ENCODE peak calls at places on chromosomes 3 and 15, in eight cellular contexts. K is Panc1; I is AG04450; C is caudate nucleus; U is Right ventricle myocardium superior; Q is stimulated activated CD8-positive, alpha-beta memory T cell treated with anti-CD3 and anti-CD28 coated beads, Interleukin-4, amount 100 ng/mL, for 24 hours; W is activated T-helper 1 cell treated with anti-CD3 and anti-CD28 coated beads, Interleukin-12 subunit alpha, Interleukin-12 subunit beta, Interleukin-2, Interleukin-4 antibody, amounts not matched to agents 30 ng/mL and 10 ng/mL and 1 ng/mL, durations not matched to agents 14 hours and 24 hours and 36 hours; F is activated naive CD8-positive, alpha-beta T cell treated with anti-CD3 and anti-CD28 coated beads, Interleukin-2, amount 50 U/mL, for 24 hours. Z is an unnamed sample.

GRCh38 chr3:64995857-64996564 is 308.2 kb upstream of the ADAMTS9 start:
- DNase-seq in U (no peak), I (no peak), F (no peak), W (no peak), Q (no peak), K (no peak), C (no peak), Z (no peak)

GRCh38 chr15:80550219-80550909 is 144.7 kb upstream of the ABHD17C start:
- DNase-seq in Q (no peak), U (no peak), F (no peak), K (no peak), W (no peak), I (peak), C (no peak), Z (no peak)

GRCh38 chr3:9721015-9721697 is 10.4 kb upstream of the BRPF1 start:
- DNase-seq in Q (no peak), W (no peak), U (no peak), C (no peak), I (no peak), K (no peak), F (no peak), Z (no peak)

GRCh38 chr3:47802734-47803477 is at the start of gene DHX30:
- DNase-seq in C (peak), F (peak), U (peak), Q (peak), K (no peak), I (no peak), W (peak), Z (peak)

GRCh38 chr15:90873998-90874605 is 5.7 kb downstream of the FURIN start:
- DNase-seq in I (no peak), K (no peak), C (no peak), F (no peak), W (no peak), U (no peak), Q (no peak), Z (no peak)

GRCh38 chr3:27714692-27715453 is 7.2 kb downstream of the EOMES start:
- DNase-seq in I (no peak), K (no peak), C (no peak), Q (no peak), W (no peak), F (peak), U (no peak), Z (no peak)

GRCh38 chr3:112247900-112248299 is 46.1 kb downstream of the SLC9C1 start:
- DNase-seq in C (no peak), W (no peak), U (no peak), I (no peak), Q (no peak), K (no peak), F (no peak), Z (no peak)

GRCh38 chr3:62621171-62621570 is 247.8 kb upstream of the FEZF2 start:
- DNase-seq in I (no peak), K (no peak), Q (no peak), C (no peak), W (no peak), F (no peak), U (no peak), Z (no peak)

GRCh38 chr15:45200799-45201556 is 13.2 kb upstream of the SHF start:
- DNase-seq in K (peak), U (peak), C (peak), Q (peak), W (peak), I (peak), F (peak), Z (peak)

GRCh38 chr3:182501861-182502260 is 291.4 kb upstream of the ATP11B start:
- DNase-seq in Q (no peak), U (no peak), I (no peak), F (no peak), W (no peak), K (no peak), C (no peak), Z (no peak)

GRCh38 chr3:64207289-64208086 is 17.8 kb downstream of the PRICKLE2 start:
- DNase-seq in Q (no peak), W (no peak), U (peak), I (no peak), C (no peak), K (no peak), F (no peak), Z (no peak)

GRCh38 chr3:127718916-127719290 is 46.2 kb downstream of the ABTB1 start:
- DNase-seq in F (no peak), C (no peak), U (no peak), I (no peak), W (no peak), Q (no peak), K (no peak), Z (no peak)

GRCh38 chr15:45023659-45024320 is 795 bp downstream of the SORD start:
- DNase-seq in Q (no peak), F (no peak), W (no peak), K (no peak), I (no peak), C (no peak), U (no peak), Z (no peak)

GRCh38 chr3:188349276-188349962 is 195.5 kb downstream of the LPP start:
- DNase-seq in F (no peak), I (no peak), W (no peak), Q (no peak), K (no peak), U (no peak), C (no peak), Z (peak)

GRCh38 chr3:97910931-97911351 is 61.3 kb downstream of the RIOX2 start:
- DNase-seq in U (peak), I (no peak), Q (no peak), W (peak), C (no peak), F (no peak), K (no peak), Z (no peak)

GRCh38 chr3:184158394-184158793 is 3.2 kb downstream of the DVL3 start:
- DNase-seq in I (no peak), U (no peak), K (no peak), C (no peak), F (no peak), Q (no peak), W (no peak), Z (no peak)

GRCh38 chr3:140358696-140359095 is 319.2 kb upstream of the TRIM42 start:
- DNase-seq in W (no peak), K (no peak), U (no peak), Q (no peak), F (no peak), I (no peak), C (no peak), Z (no peak)

GRCh38 chr3:71228156-71228885 is 355.2 kb downstream of the FOXP1 start:
- DNase-seq in I (no peak), W (no peak), Q (no peak), C (no peak), F (no peak), U (no peak), K (no peak), Z (no peak)

GRCh38 chr3:165617134-165617533 is 220.1 kb downstream of the BCHE start:
- DNase-seq in K (no peak), W (no peak), F (no peak), I (no peak), Q (no peak), C (no peak), U (no peak), Z (no peak)

GRCh38 chr15:23372284-23372683 is 17.7 kb downstream of the GOLGA8S start:
- DNase-seq in Q (no peak), F (no peak), K (no peak), I (no peak), U (no peak), W (no peak), C (no peak), Z (no peak)

GRCh38 chr15:63372018-63372705 is 9.5 kb downstream of the CA12 start:
- DNase-seq in I (peak), C (peak), K (no peak), U (peak), F (no peak), W (no peak), Q (no peak), Z (no peak)

GRCh38 chr3:11995061-11995460 is 9.1 kb upstream of the SYN2 start:
- DNase-seq in I (no peak), K (no peak), U (no peak), Q (no peak), C (no peak), F (no peak), W (no peak), Z (peak)

GRCh38 chr3:38634133-38634532 is 15.4 kb downstream of the SCN5A start:
- DNase-seq in U (no peak), K (no peak), Q (no peak), C (no peak), F (no peak), W (no peak), I (no peak), Z (no peak)

GRCh38 chr3:14429689-14430452 is 27.5 kb downstream of the SLC6A6 start:
- DNase-seq in F (no peak), W (no peak), U (no peak), I (no peak), K (no peak), Q (no peak), C (no peak), Z (no peak)

GRCh38 chr3:12155833-12156232 is 2.9 kb downstream of the TIMP4 start:
- DNase-seq in K (no peak), U (no peak), I (no peak), W (no peak), F (no peak), C (no peak), Q (no peak), Z (no peak)

GRCh38 chr3:98012974-98013373 is 22.1 kb downstream of the GABRR3 start:
- DNase-seq in Q (no peak), C (no peak), F (no peak), U (no peak), I (no peak), K (no peak), W (no peak), Z (no peak)

GRCh38 chr3:157115069-157116006 is 44.6 kb downstream of the CCNL1 start:
- DNase-seq in I (no peak), Q (no peak), K (no peak), W (no peak), F (no peak), U (no peak), C (no peak), Z (no peak)

GRCh38 chr3:43512749-43513404 is 108.9 kb downstream of the ANO10 start:
- DNase-seq in C (no peak), K (no peak), Q (no peak), F (no peak), W (no peak), I (no peak), U (no peak), Z (no peak)

GRCh38 chr15:101017041-101017754 is 98.0 kb downstream of the LRRK1 start:
- DNase-seq in F (no peak), W (no peak), K (no peak), U (no peak), I (no peak), C (no peak), Q (no peak), Z (no peak)

GRCh38 chr3:158470944-158471638 is 99.9 kb upstream of the MLF1 start:
- DNase-seq in K (no peak), I (peak), U (no peak), C (no peak), W (no peak), Q (no peak), F (no peak), Z (no peak)

GRCh38 chr15:74395319-74396145 is 28.1 kb upstream of the CYP11A1 start:
- DNase-seq in W (no peak), K (no peak), U (no peak), Q (no peak), I (no peak), F (peak), C (no peak), Z (no peak)

GRCh38 chr15:90834626-90835025 is 33.8 kb upstream of the FURIN start:
- DNase-seq in F (no peak), K (no peak), U (no peak), W (no peak), C (no peak), I (no peak), Q (no peak), Z (no peak)

GRCh38 chr15:75606711-75607684 is 18.5 kb downstream of the SNUPN start:
- DNase-seq in U (no peak), K (no peak), C (no peak), I (no peak), W (peak), Q (no peak), F (no peak), Z (no peak)

GRCh38 chr15:92074646-92075045 is 221.1 kb downstream of the SLCO3A1 start:
- DNase-seq in C (no peak), I (no peak), F (no peak), K (no peak), W (no peak), U (peak), Q (no peak), Z (no peak)

GRCh38 chr3:54573922-54574321 is 353.9 kb downstream of the LRTM1 start:
- DNase-seq in U (no peak), C (no peak), W (no peak), K (no peak), F (no peak), I (no peak), Q (no peak), Z (no peak)

Z was measured in DMS 273 treated with DMSO at 0.1 percent for 48 hours.